ENCODE peak calls at places on chromosomes 3 and 15, in four cellular contexts. I, J, D and T are unnamed samples.
A peak's percentile ranks its signal among the peaks of the same experiment; 100 is the strongest.

GRCh38 chr3:25262322-25262721 is 165.7 kb upstream of the RARB start:
- DNase-seq in I (no peak), J (no peak), D (no peak), T (no peak)

GRCh38 chr3:13087320-13087985 is 14.2 kb upstream of the IQSEC1 start:
- DNase-seq in D (no peak), I (no peak), J (peak; percentile 38), T (no peak)

GRCh38 chr3:126036056-126036549 is 47.8 kb downstream of the SLC41A3 start:
- DNase-seq in D (no peak), J (no peak), I (no peak), T (no peak)

GRCh38 chr15:62901916-62902554 is 140.5 kb upstream of the TPM1 start:
- DNase-seq in J (no peak), D (no peak), I (no peak), T (no peak)

GRCh38 chr3:188950832-188951489 is 220.8 kb upstream of the TPRG1 start:
- DNase-seq in J (no peak), D (no peak), I (peak; percentile 64), T (peak; percentile 33)

GRCh38 chr3:24237971-24238767 is 256.5 kb downstream of the THRB start:
- DNase-seq in J (peak; percentile 83), I (peak; percentile 76), D (peak; percentile 13), T (peak; percentile 24)

GRCh38 chr3:182913889-182914288 is 66.4 kb downstream of the DCUN1D1 start:
- DNase-seq in J (no peak), I (no peak), D (no peak), T (no peak)

GRCh38 chr3:8210752-8211405 is 290.7 kb upstream of the LMCD1 start:
- DNase-seq in I (no peak), J (no peak), D (no peak), T (no peak)

GRCh38 chr3:114732353-114732752 is 414.7 kb downstream of the ZBTB20 start:
- DNase-seq in I (no peak), J (no peak), D (no peak), T (no peak)

GRCh38 chr3:161644871-161645636 is 148.4 kb downstream of the OTOL1 start:
- DNase-seq in D (no peak), J (no peak), I (no peak), T (no peak)

GRCh38 chr3:13648060-13648743 is 99.3 kb downstream of the FBLN2 start:
- DNase-seq in J (peak; percentile 74), D (peak; percentile 82), I (peak; percentile 93), T (peak; percentile 63)

GRCh38 chr3:10867384-10867783 is 51.4 kb downstream of the SLC6A11 start:
- DNase-seq in J (peak; percentile 14), D (no peak), I (peak; percentile 30), T (no peak)

GRCh38 chr15:50676799-50677483 is 9.7 kb downstream of the TRPM7 start:
- DNase-seq in I (peak; percentile 26), J (no peak), D (no peak), T (no peak)

GRCh38 chr15:73637527-73637926 is 4.3 kb upstream of the NPTN start:
- DNase-seq in D (no peak), J (no peak), I (no peak), T (no peak)

GRCh38 chr15:86624261-86625036 is 544.8 kb downstream of the AGBL1 start:
- DNase-seq in I (peak; percentile 78), D (no peak), J (peak; percentile 16), T (peak; percentile 48)

GRCh38 chr3:193974147-193974546 is 161.8 kb upstream of the HES1 start:
- DNase-seq in J (no peak), I (peak; percentile 48), D (no peak), T (no peak)

GRCh38 chr3:99544819-99545281 is 93.5 kb upstream of the COL8A1 start:
- DNase-seq in I (no peak), J (no peak), D (no peak), T (no peak)

GRCh38 chr15:89825264-89825940 is 10.8 kb upstream of the ANPEP start:
- DNase-seq in D (no peak), I (no peak), J (no peak), T (no peak)

GRCh38 chr3:56754753-56755365 is 46.9 kb downstream of the ARHGEF3 start:
- DNase-seq in D (peak; percentile 25), I (no peak), J (no peak), T (peak; percentile 21)

GRCh38 chr3:53056442-53056841 is 10.6 kb upstream of the SFMBT1 start:
- DNase-seq in I (peak; percentile 41), J (peak; percentile 12), D (no peak), T (no peak)

GRCh38 chr3:176149567-176149966 is 1047.7 kb downstream of the TBL1XR1 start:
- DNase-seq in J (no peak), I (no peak), D (no peak), T (no peak)

GRCh38 chr15:93088200-93088980 is 621 bp downstream of the RGMA start:
- DNase-seq in I (no peak), D (no peak), J (no peak), T (no peak)

GRCh38 chr3:116579843-116580242 is 129.7 kb upstream of the TUSC7 start:
- DNase-seq in J (peak; percentile 4), I (no peak), D (no peak), T (no peak)

GRCh38 chr3:57942872-57943283 is 65.3 kb upstream of the FLNB start:
- DNase-seq in I (no peak), J (no peak), D (no peak), T (no peak)

GRCh38 chr3:136819784-136820640 is 1.1 kb downstream of the SLC35G2 start:
- DNase-seq in D (peak; percentile 14), J (no peak), I (peak; percentile 61), T (peak; percentile 1)

GRCh38 chr3:62131620-62132019 is 241.7 kb downstream of the FEZF2 start:
- DNase-seq in I (no peak), J (peak; percentile 22), D (no peak), T (no peak)

GRCh38 chr15:81575436-81576123 is 201.6 kb upstream of the TMC3 start:
- DNase-seq in D (no peak), I (no peak), J (no peak), T (no peak)

GRCh38 chr15:36172970-36173369 is 406.5 kb upstream of the CDIN1 start:
- DNase-seq in I (no peak), D (no peak), J (no peak), T (no peak)

GRCh38 chr3:45127130-45127822 is 18.9 kb downstream of the CDCP1 start:
- DNase-seq in J (no peak), D (no peak), I (no peak), T (no peak)

GRCh38 chr3:43689766-43690399 is 855 bp upstream of the ABHD5 start:
- DNase-seq in I (no peak), D (no peak), J (no peak), T (no peak)

GRCh38 chr15:36601497-36601932 is 22.1 kb downstream of the CDIN1 start:
- DNase-seq in I (peak; percentile 35), J (no peak), D (no peak), T (no peak)

GRCh38 chr3:197541756-197542539 is 13.8 kb downstream of the BDH1 start:
- DNase-seq in D (no peak), I (no peak), J (no peak), T (no peak)